ENCODE peak calls at places on chromosome 16, in nine cellular contexts. T is stomach, I is mesothelial cell of epicardium, C is neural crest cell, Z is heart right ventricle, X is lower leg skin, S is germinal center, K is NCI-H446 treated with DMSO at 0.1 percent for 48 hours, U is endothelial cell. A is an unnamed sample.

GRCh38 chr16:65377131-65377649 is 255.3 kb upstream of the CDH11 start:
- DNase-seq in U (no peak), C (no peak), S (no peak), Z (no peak), K (no peak), T (no peak), X (no peak), I (no peak), A (no peak)

GRCh38 chr16:56793504-56793903 is 63.6 kb downstream of the NUP93 start:
- DNase-seq in U (peak), X (no peak), Z (no peak), S (no peak), T (no peak), C (no peak), I (no peak), K (no peak), A (no peak)

GRCh38 chr16:67571981-67572431 is 9.7 kb downstream of the CTCF start:
- DNase-seq in X (no peak), I (no peak), Z (no peak), K (no peak), U (no peak), C (no peak), S (no peak), T (no peak), A (no peak)

GRCh38 chr16:20669691-20670090 is 27.8 kb downstream of the ACSM1 start:
- DNase-seq in X (no peak), S (no peak), T (no peak), Z (no peak), K (no peak), I (no peak), C (no peak), U (no peak), A (no peak)

GRCh38 chr16:56113223-56113622 is 78.1 kb upstream of the GNAO1 start:
- DNase-seq in C (no peak), Z (no peak), S (no peak), T (no peak), X (no peak), K (no peak), I (no peak), U (no peak), A (no peak)

GRCh38 chr16:25063102-25063501 is 47.9 kb upstream of the ARHGAP17 start:
- DNase-seq in C (no peak), S (no peak), K (no peak), I (no peak), U (no peak), Z (no peak), T (no peak), X (no peak), A (no peak)

GRCh38 chr16:7615565-7615964 is 282.9 kb downstream of the RBFOX1 start:
- DNase-seq in U (no peak), K (no peak), S (no peak), C (no peak), Z (no peak), T (no peak), X (no peak), I (no peak), A (no peak)

GRCh38 chr16:3745751-3746355 is 28.5 kb upstream of the TRAP1 start:
- DNase-seq in C (no peak), I (no peak), X (no peak), U (no peak), S (no peak), T (no peak), K (no peak), Z (no peak), A (no peak)

GRCh38 chr16:27310576-27311448 is 3.0 kb upstream of the IL4R start:
- DNase-seq in S (no peak), U (no peak), T (no peak), K (no peak), X (no peak), Z (no peak), C (no peak), I (no peak), A (no peak)

GRCh38 chr16:77306050-77306616 is 106.9 kb downstream of the SYCE1L start:
- DNase-seq in X (no peak), K (no peak), U (no peak), C (no peak), Z (no peak), T (no peak), S (no peak), I (no peak), A (no peak)

GRCh38 chr16:48117217-48118105 is 38.3 kb downstream of the ABCC12 start:
- DNase-seq in C (peak), X (no peak), T (no peak), Z (peak), I (peak), U (peak), K (no peak), S (peak), A (peak)

GRCh38 chr16:2229602-2230250 is 6.3 kb downstream of the E4F1 start:
- DNase-seq in C (no peak), K (no peak), U (no peak), T (no peak), S (no peak), I (no peak), X (no peak), Z (no peak), A (no peak)

GRCh38 chr16:1863681-1864460 is 8.1 kb downstream of the MEIOB start:
- DNase-seq in S (peak), T (no peak), K (no peak), I (no peak), C (no peak), Z (no peak), X (no peak), U (no peak), A (no peak)

GRCh38 chr16:85615852-85616607 is 2.9 kb downstream of the GSE1 start:
- DNase-seq in X (peak), U (peak), K (peak), S (peak), I (peak), C (peak), Z (peak), T (peak), A (peak)

A was measured in type B pancreatic cell.